ENCODE peak calls at places on chromosomes 3 and 15, in eight cellular contexts. X is omental fat pad, V is transverse colon, C is GM03348, W is LoVo, E is GM20000, H is KBM-7, G is cardiac fibroblast. P is an unnamed sample.

GRCh38 chr15:57298204-57298603 is 78.1 kb upstream of the CGNL1 start:
- DNase-seq in X (no peak), V (no peak), C (peak; percentile 61), W (no peak), E (no peak), H (no peak), G (no peak), P (no peak)

GRCh38 chr3:67578416-67578815 is 76.0 kb downstream of the SUCLG2 start:
- DNase-seq in X (no peak), V (no peak), C (no peak), W (no peak), E (no peak), H (no peak), G (peak; percentile 7), P (no peak)

GRCh38 chr3:129626744-129627349 is 20.4 kb upstream of the PLXND1 start:
- DNase-seq in X (no peak), V (peak; percentile 96), C (peak; percentile 97), W (peak; percentile 93), E (peak; percentile 97), H (peak; percentile 70), G (peak; percentile 92), P (peak; percentile 71)

GRCh38 chr3:50300681-50301254 is 1.6 kb upstream of the HYAL3 start:
- DNase-seq in X (no peak), V (no peak), C (no peak), W (no peak), E (no peak), H (no peak), G (no peak), P (no peak)

GRCh38 chr3:183370391-183370790 is 58.0 kb downstream of the MCF2L2 start:
- DNase-seq in X (no peak), V (no peak), C (peak; percentile 12), W (no peak), E (no peak), H (no peak), G (peak; percentile 57), P (no peak)

GRCh38 chr3:52373676-52374075 is 57.6 kb downstream of the DNAH1 start:
- DNase-seq in X (no peak), V (no peak), C (peak; percentile 49), W (no peak), E (no peak), H (no peak), G (no peak), P (no peak)

GRCh38 chr3:64427671-64428070 is 202.4 kb upstream of the PRICKLE2 start:
- DNase-seq in X (no peak), V (no peak), C (no peak), W (no peak), E (no peak), H (no peak), G (no peak), P (no peak)

GRCh38 chr15:94246016-94246415 is 14.7 kb downstream of the MCTP2 start:
- DNase-seq in X (no peak), V (no peak), C (no peak), W (no peak), E (no peak), H (no peak), G (no peak), P (no peak)

GRCh38 chr3:170083343-170083742 is 45.5 kb downstream of the GPR160 start:
- DNase-seq in X (no peak), V (no peak), C (no peak), W (no peak), E (no peak), H (no peak), G (no peak), P (no peak)

GRCh38 chr15:90059208-90059985 is 42.9 kb downstream of the IDH2 start:
- DNase-seq in X (no peak), V (peak; percentile 88), C (no peak), W (no peak), E (peak; percentile 85), H (peak; percentile 98), G (peak; percentile 31), P (no peak)

GRCh38 chr3:79019137-79019923 is 748.5 kb downstream of the ROBO1 start:
- DNase-seq in X (peak; percentile 47), V (peak; percentile 54), C (peak; percentile 93), W (no peak), E (peak; percentile 66), H (peak; percentile 46), G (peak; percentile 95), P (peak; percentile 68)

GRCh38 chr3:22117751-22118346 is 366.8 kb upstream of the ZNF385D start:
- DNase-seq in X (no peak), V (no peak), C (peak; percentile 35), W (peak; percentile 48), E (peak; percentile 10), H (peak; percentile 29), G (peak; percentile 67), P (no peak)

GRCh38 chr15:50390549-50391264 is 33.5 kb upstream of the USP8 start:
- DNase-seq in X (no peak), V (no peak), C (no peak), W (no peak), E (no peak), H (peak; percentile 43), G (no peak), P (no peak)

GRCh38 chr3:23480324-23480704 is 277.2 kb downstream of the UBE2E2 start:
- DNase-seq in X (no peak), V (no peak), C (no peak), W (no peak), E (no peak), H (no peak), G (no peak), P (no peak)

GRCh38 chr15:44394062-44394461 is 33.4 kb upstream of the CTDSPL2 start:
- DNase-seq in X (no peak), V (no peak), C (no peak), W (no peak), E (no peak), H (no peak), G (peak; percentile 39), P (no peak)

GRCh38 chr3:31066999-31067398 is 172.5 kb upstream of the GADL1 start:
- DNase-seq in X (no peak), V (no peak), C (peak; percentile 72), W (no peak), E (no peak), H (no peak), G (peak; percentile 91), P (no peak)

GRCh38 chr3:134367869-134368750 is 6.1 kb downstream of the AMOTL2 start:
- DNase-seq in X (no peak), V (no peak), C (no peak), W (no peak), E (no peak), H (no peak), G (no peak), P (peak; percentile 91)

GRCh38 chr3:186314896-186315295 is 47.1 kb downstream of the DGKG start:
- DNase-seq in X (no peak), V (no peak), C (no peak), W (no peak), E (no peak), H (no peak), G (no peak), P (no peak)

GRCh38 chr3:133038089-133038730 is at the start of gene TMEM108:
- DNase-seq in X (peak; percentile 52), V (peak; percentile 52), C (peak; percentile 90), W (no peak), E (peak; percentile 41), H (no peak), G (peak; percentile 36), P (peak; percentile 83)

GRCh38 chr3:117873236-117873635 is 1161.4 kb downstream of the IGSF11 start:
- DNase-seq in X (no peak), V (peak; percentile 10), C (no peak), W (no peak), E (no peak), H (no peak), G (peak; percentile 62), P (no peak)

GRCh38 chr3:19866751-19867347 is 67.2 kb downstream of the EFHB start:
- DNase-seq in X (no peak), V (peak; percentile 23), C (peak; percentile 68), W (peak; percentile 61), E (peak; percentile 51), H (peak; percentile 80), G (peak; percentile 76), P (no peak)

GRCh38 chr3:182384182-182384581 is 409.1 kb upstream of the ATP11B start:
- DNase-seq in X (no peak), V (no peak), C (no peak), W (no peak), E (no peak), H (no peak), G (no peak), P (no peak)

GRCh38 chr3:174153875-174154274 is 705.3 kb upstream of the NAALADL2 start:
- DNase-seq in X (no peak), V (no peak), C (peak; percentile 11), W (no peak), E (no peak), H (no peak), G (no peak), P (no peak)